ENCODE peak calls at places on chromosome 9, in five cellular contexts. N is AG04450, F is H7, Y is psoas muscle, X is MG63. G is an unnamed sample.
A peak's percentile ranks its signal among the peaks of the same experiment; 100 is the strongest.

GRCh38 chr9:98317134-98317857 is 61.8 kb upstream of the TBC1D2 start:
- DNase-seq in Y (no peak), X (no peak), F (no peak), N (no peak), G (no peak)

GRCh38 chr9:109769250-109769649 is 10.7 kb upstream of the PALM2AKAP2 start:
- DNase-seq in F (no peak), N (no peak), X (peak; percentile 57), Y (no peak), G (no peak)

GRCh38 chr9:136512651-136513066 is 29.8 kb upstream of the SEC16A start:
- DNase-seq in F (no peak), X (no peak), N (no peak), Y (no peak), G (no peak)

GRCh38 chr9:97846347-97846746 is 6.7 kb upstream of the FOXE1 start:
- DNase-seq in Y (no peak), N (no peak), F (peak; percentile 10), X (no peak), G (no peak)

GRCh38 chr9:34195143-34195542 is 16.3 kb downstream of the UBAP1 start:
- DNase-seq in N (no peak), Y (no peak), F (no peak), X (no peak), G (no peak)

GRCh38 chr9:133935328-133936040 is 56.6 kb downstream of the VAV2 start:
- DNase-seq in X (no peak), Y (peak; percentile 70), N (peak; percentile 32), F (no peak), G (peak; percentile 42)

GRCh38 chr9:112341741-112342140 is 8.3 kb upstream of the PTBP3 start:
- DNase-seq in N (no peak), F (no peak), X (peak; percentile 46), Y (no peak), G (no peak)

GRCh38 chr9:135189497-135189896 is 102.0 kb downstream of the OLFM1 start:
- DNase-seq in F (no peak), X (no peak), Y (no peak), N (no peak), G (no peak)

GRCh38 chr9:23615569-23615968 is 210.5 kb downstream of the ELAVL2 start:
- DNase-seq in F (no peak), Y (no peak), N (no peak), X (no peak), G (no peak)

GRCh38 chr9:120265791-120266190 is 314.2 kb downstream of the CDK5RAP2 start:
- DNase-seq in N (no peak), Y (peak; percentile 37), X (peak; percentile 62), F (no peak), G (no peak)

GRCh38 chr9:78021692-78022091 is 9.9 kb downstream of the GNAQ start:
- DNase-seq in F (no peak), N (no peak), X (no peak), Y (no peak), G (peak; percentile 73)

GRCh38 chr9:130410443-130410842 is 34.3 kb upstream of the ASS1 start:
- DNase-seq in N (no peak), X (no peak), F (no peak), Y (no peak), G (no peak)

GRCh38 chr9:133661846-133662636 is 25.9 kb downstream of the DBH start:
- DNase-seq in Y (peak; percentile 42), F (no peak), N (no peak), X (no peak), G (no peak)

GRCh38 chr9:81562221-81563019 is 126.9 kb downstream of the TLE1 start:
- DNase-seq in X (peak; percentile 79), Y (peak; percentile 44), F (no peak), N (peak; percentile 41), G (no peak)

GRCh38 chr9:33921967-33922895 is 105.3 kb downstream of the UBE2R2 start:
- DNase-seq in F (peak; percentile 80), X (peak; percentile 28), Y (no peak), N (no peak), G (no peak)

GRCh38 chr9:87612536-87612935 is 113.4 kb upstream of the CTSL start:
- DNase-seq in N (no peak), Y (no peak), X (no peak), F (no peak), G (no peak)

GRCh38 chr9:136013116-136013515 is 51.9 kb upstream of the UBAC1 start:
- DNase-seq in F (no peak), X (no peak), N (no peak), Y (peak; percentile 9), G (no peak)

GRCh38 chr9:113156880-113157279 is 6.1 kb downstream of the SLC31A2 start:
- DNase-seq in Y (no peak), F (no peak), N (no peak), X (no peak), G (no peak)

GRCh38 chr9:128254855-128255759 is 20.7 kb downstream of the GOLGA2 start:
- DNase-seq in N (no peak), X (no peak), F (peak; percentile 97), Y (peak; percentile 71), G (no peak)

GRCh38 chr9:12094051-12094450 is 599.1 kb upstream of the TYRP1 start:
- DNase-seq in Y (no peak), X (no peak), F (no peak), N (no peak), G (no peak)

GRCh38 chr9:111153973-111154590 is 115.8 kb upstream of the LPAR1 start:
- DNase-seq in N (no peak), X (no peak), Y (no peak), F (no peak), G (no peak)

GRCh38 chr9:136118061-136118366 is 661 bp downstream of the TMEM250 start:
- DNase-seq in Y (no peak), F (peak; percentile 87), X (no peak), N (no peak), G (no peak)

GRCh38 chr9:83403864-83404263 is 134.3 kb downstream of the FRMD3 start:
- DNase-seq in N (no peak), X (no peak), Y (no peak), F (no peak), G (no peak)

GRCh38 chr9:81632599-81632998 is 56.7 kb downstream of the TLE1 start:
- DNase-seq in Y (no peak), N (no peak), X (no peak), F (no peak), G (no peak)

GRCh38 chr9:133858771-133859170 is 120.6 kb upstream of the SARDH start:
- DNase-seq in F (no peak), X (no peak), Y (no peak), N (no peak), G (no peak)

GRCh38 chr9:95635986-95636600 is 119.3 kb upstream of the PTCH1 start:
- DNase-seq in Y (no peak), X (no peak), F (no peak), N (no peak), G (no peak)

GRCh38 chr9:93061791-93062299 is 3.3 kb downstream of the SUSD3 start:
- DNase-seq in X (no peak), Y (no peak), F (peak; percentile 86), N (no peak), G (no peak)

GRCh38 chr9:16870606-16871357 is at the start of gene BNC2:
- DNase-seq in N (no peak), F (peak; percentile 93), Y (peak; percentile 52), X (peak; percentile 84), G (peak; percentile 75)

GRCh38 chr9:9560382-9561035 is 1052.3 kb downstream of the PTPRD start:
- DNase-seq in F (no peak), X (no peak), Y (no peak), N (no peak), G (no peak)

GRCh38 chr9:22278426-22278825 is 168.2 kb upstream of the DMRTA1 start:
- DNase-seq in N (no peak), F (no peak), Y (no peak), X (no peak), G (no peak)

GRCh38 chr9:89919171-89919681 is 314.4 kb downstream of the GADD45G start:
- DNase-seq in X (no peak), F (peak; percentile 75), Y (no peak), N (no peak), G (no peak)

GRCh38 chr9:116860509-116861120 is 173.5 kb downstream of the TRIM32 start:
- DNase-seq in F (peak; percentile 83), N (peak; percentile 29), X (peak; percentile 71), Y (peak; percentile 47), G (peak; percentile 63)

GRCh38 chr9:86257406-86257805 is 2.1 kb downstream of the C9orf153 start:
- DNase-seq in F (no peak), X (no peak), N (no peak), Y (no peak), G (no peak)

GRCh38 chr9:137278061-137278912 is 761 bp downstream of the TOR4A start:
- DNase-seq in N (no peak), X (no peak), Y (peak; percentile 37), F (peak; percentile 84), G (no peak)

GRCh38 chr9:127837346-127837745 is 17.1 kb downstream of the ENG start:
- DNase-seq in N (no peak), Y (no peak), X (no peak), F (no peak), G (no peak)

GRCh38 chr9:21096172-21096900 is 18.6 kb upstream of the IFNB1 start:
- DNase-seq in F (no peak), X (peak; percentile 57), Y (no peak), N (peak; percentile 33), G (no peak)
- H3K4me3 ChIP-seq in F (no peak overlapping the region), X (peak overlapping the region; percentile 0), Y (peak overlapping the region; percentile 53), N (peak overlapping the region; percentile 38), G (peak overlapping the region; percentile 40)

DNA sequence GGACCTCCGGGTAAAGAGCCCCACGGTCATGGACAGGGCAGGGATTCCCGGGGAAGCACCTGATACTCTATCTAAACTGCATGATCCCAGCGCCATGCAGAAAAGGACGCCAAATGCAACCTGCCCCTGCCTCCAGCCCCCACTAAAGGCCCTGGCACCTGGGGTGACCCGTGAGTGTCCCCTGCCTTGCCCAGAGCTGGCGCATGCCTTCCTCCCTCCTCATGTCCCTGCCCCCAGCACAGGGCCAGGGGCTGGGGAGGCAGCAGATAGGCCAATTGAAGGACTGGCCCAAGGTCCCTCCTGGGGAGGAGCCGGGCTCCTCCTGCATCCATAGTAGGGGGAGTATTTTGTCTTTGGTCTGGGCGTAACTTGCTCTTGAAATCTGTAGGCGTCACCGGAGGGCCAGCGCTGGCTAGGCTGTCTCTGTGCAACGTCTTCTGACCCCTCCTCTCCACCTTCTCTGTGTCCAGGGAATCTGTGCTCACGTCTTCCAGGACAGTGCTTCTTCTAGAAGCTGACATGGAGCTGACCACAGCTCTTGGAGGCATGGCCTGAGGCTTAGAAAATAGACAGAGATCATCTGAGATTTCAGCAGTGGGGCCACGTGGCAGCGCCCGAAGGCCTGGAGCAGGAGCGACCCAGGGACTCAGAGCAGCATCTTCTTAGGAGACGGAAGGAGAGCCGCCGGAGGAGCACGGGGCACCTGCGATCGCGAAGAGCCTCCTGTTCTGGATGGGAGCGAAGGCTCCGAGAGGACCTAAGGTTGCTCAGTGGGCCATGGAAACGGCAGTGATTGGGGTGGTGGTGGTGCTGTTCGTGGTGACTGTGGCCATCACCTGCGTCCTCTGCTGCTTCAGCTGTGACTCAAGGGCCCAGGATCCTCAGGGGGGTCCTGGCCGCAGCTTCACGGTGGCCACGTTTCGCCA is 660 bp downstream of the SPAAR start:
- DNase-seq in Y (peak; percentile 38), N (no peak), F (peak; percentile 60), X (no peak), G (no peak)
- H3K27me3 ChIP-seq in Y (no peaks in the 10 kb centered on the region), N (no peaks in the 10 kb centered on the region), F (no peaks in the 10 kb centered on the region), X (no peaks in the 10 kb centered on the region), G (no peaks in the 10 kb centered on the region)

GRCh38 chr9:3508078-3508431 is 17.7 kb downstream of the RFX3 start:
- DNase-seq in N (no peak), X (no peak), Y (no peak), F (no peak), G (no peak)
- H3K4me3 ChIP-seq in N (no peak overlapping the region), X (no peak overlapping the region), Y (peak overlapping the region; percentile 47), F (no peak overlapping the region), G (no peak overlapping the region)

GRCh38 chr9:114507726-114508125 is 2.5 kb upstream of the WHRN start:
- DNase-seq in X (no peak), N (no peak), F (no peak), Y (no peak), G (no peak)
- H3K27me3 ChIP-seq in X (peaks cover 13% of the 10 kb centered on the region), N (peaks cover 48% of the 10 kb centered on the region), F (peaks cover 13% of the 10 kb centered on the region), Y (peaks cover 83% of the 10 kb centered on the region), G (no peaks in the 10 kb centered on the region)